ENCODE peak calls at places on chromosomes 1 and 21, in four cellular contexts. Q is IMR-90, H is endodermal cell, T is PC-3. Y is an unnamed sample. For H3K4me1, the result is how much of the 10 kb centered on the place peaks cover.

GRCh38 chr21:45427331-45428271 is 22.6 kb downstream of the COL18A1 start:
- DNase-seq in H (peak), T (peak), Q (peak), Y (no peak)

GRCh38 chr1:177172866-177173265 is 2.1 kb downstream of the BRINP2 start:
- DNase-seq in Q (no peak), H (no peak), T (peak), Y (no peak)

GRCh38 chr1:221880182-221880581 is 138.3 kb upstream of the DUSP10 start:
- DNase-seq in T (peak), Q (peak), H (no peak), Y (no peak)

GRCh38 chr1:36883315-36883949 is 150.9 kb downstream of the GRIK3 start:
- DNase-seq in T (no peak), H (no peak), Q (no peak), Y (no peak)

GRCh38 chr1:219568728-219569127 is 44.2 kb downstream of the ZC3H11B start:
- DNase-seq in H (no peak), Q (no peak), T (peak), Y (no peak)

GRCh38 chr1:35505911-35506798 is 51.0 kb downstream of the KIAA0319L start:
- DNase-seq in T (peak), Q (peak), H (no peak), Y (no peak)

GRCh38 chr21:23789864-23790263 is 1817.4 kb downstream of the MRPL39 start:
- DNase-seq in H (no peak), Q (no peak), T (no peak), Y (no peak)

GRCh38 chr1:154578058-154578418 is 10.5 kb downstream of the CHRNB2 start:
- DNase-seq in Q (no peak), T (no peak), H (peak), Y (no peak)

GRCh38 chr1:159229486-159229885 is 24.8 kb downstream of the ACKR1 start:
- DNase-seq in Q (no peak), H (peak), T (peak), Y (no peak)

GRCh38 chr1:43979528-43980254 is 681 bp downstream of the B4GALT2 start:
- DNase-seq in Q (peak), T (peak), H (peak), Y (no peak)

GRCh38 chr1:157105988-157106812 is 6.6 kb upstream of the ETV3L start:
- DNase-seq in T (peak), H (no peak), Q (peak), Y (no peak)

GRCh38 chr1:169108897-169109560 is 2.5 kb downstream of the ATP1B1 start:
- DNase-seq in H (peak), T (peak), Q (peak), Y (no peak)

GRCh38 chr1:49252917-49253316 is 476.2 kb upstream of the BEND5 start:
- DNase-seq in H (no peak), Q (no peak), T (no peak), Y (no peak)

GRCh38 chr1:110361856-110362255 is 22.7 kb downstream of the RBM15 start:
- DNase-seq in T (no peak), Q (no peak), H (no peak), Y (no peak)

GRCh38 chr21:21101911-21102310 is 103.7 kb downstream of the NCAM2 start:
- DNase-seq in H (peak), Q (peak), T (peak), Y (peak)

GRCh38 chr1:241733899-241734298 is 81.8 kb downstream of the WDR64 start:
- DNase-seq in H (no peak), T (no peak), Q (no peak), Y (no peak)

GRCh38 chr1:76764638-76765572 is 102.4 kb upstream of the ST6GALNAC5 start:
- DNase-seq in Q (no peak), H (no peak), T (no peak), Y (no peak)

GRCh38 chr1:62707746-62708123 is 19.5 kb upstream of the DOCK7 start:
- DNase-seq in T (no peak), H (no peak), Q (no peak), Y (no peak)

GRCh38 chr1:224065455-224065854 is 48.5 kb upstream of the FBXO28 start:
- DNase-seq in H (no peak), T (peak), Q (peak), Y (no peak)

DNA sequence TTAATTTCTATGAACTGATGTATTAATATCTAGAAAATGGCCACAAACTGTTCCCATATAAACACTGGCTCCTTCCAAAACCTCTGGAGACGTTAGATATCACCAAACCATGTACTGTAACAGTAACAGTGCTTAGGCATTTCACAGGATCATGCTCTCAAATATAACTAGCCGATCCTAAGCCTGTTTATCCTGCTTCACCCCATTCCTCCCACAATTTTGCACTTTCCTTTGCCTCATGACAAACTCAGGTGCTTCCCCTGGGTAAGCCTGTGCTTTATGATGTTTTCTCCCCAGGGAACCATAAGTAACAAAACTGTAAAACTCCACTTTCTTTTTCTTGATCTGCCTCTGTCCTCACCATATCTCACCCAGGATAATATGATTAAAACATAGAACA is 452.3 kb downstream of the PLA2G4A start:
- DNase-seq in H (no peak), Q (no peak), T (no peak), Y (no peak)
- H3K4me1 ChIP-seq in H (under half), Q (under half), T (under half), Y (under half)

GRCh38 chr1:12600880-12601633 is 17.0 kb downstream of the DHRS3 start:
- DNase-seq in H (peak), T (peak), Q (no peak), Y (no peak)
- H3K9ac ChIP-seq in H (no peak), T (no peak), Q (no peak), Y (no peak)

GRCh38 chr21:29304577-29304976 is 5.9 kb downstream of the BACH1 start:
- DNase-seq in H (no peak), Q (no peak), T (no peak), Y (no peak)
- H3K4me3 ChIP-seq in H (no peak), Q (no peak), T (no peak), Y (no peak)

DNA sequence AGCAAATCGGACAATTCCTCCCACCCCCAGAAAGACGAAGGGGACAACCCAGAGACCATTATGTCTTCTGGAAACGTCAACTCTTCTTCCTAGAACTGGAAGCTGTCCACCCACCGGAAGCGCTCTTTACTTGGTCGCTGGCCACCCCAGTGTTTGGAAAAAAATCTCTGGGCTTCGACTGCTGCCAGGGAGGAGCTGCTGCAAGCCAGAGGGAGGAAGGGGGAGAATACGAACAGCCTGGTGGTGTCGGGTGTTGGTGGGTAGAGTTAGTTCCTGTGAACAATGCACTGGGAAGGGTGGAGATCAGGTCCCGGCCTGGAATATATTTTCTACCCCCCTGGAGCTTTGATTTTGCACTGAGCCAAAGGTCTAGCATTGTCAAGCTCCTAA is 3.2 kb downstream of the S1PR1 start:
- DNase-seq in Q (no peak), H (no peak), T (no peak), Y (no peak)
- H3K4me1 ChIP-seq in Q (under half), H (under half), T (under half), Y (under half)

GRCh38 chr1:89291276-89291675 is 18.6 kb upstream of the GBP5 start:
- DNase-seq in Q (no peak), T (no peak), H (no peak), Y (no peak)
- H3K9ac ChIP-seq in Q (no peak), T (no peak), H (no peak), Y (no peak)

DNA sequence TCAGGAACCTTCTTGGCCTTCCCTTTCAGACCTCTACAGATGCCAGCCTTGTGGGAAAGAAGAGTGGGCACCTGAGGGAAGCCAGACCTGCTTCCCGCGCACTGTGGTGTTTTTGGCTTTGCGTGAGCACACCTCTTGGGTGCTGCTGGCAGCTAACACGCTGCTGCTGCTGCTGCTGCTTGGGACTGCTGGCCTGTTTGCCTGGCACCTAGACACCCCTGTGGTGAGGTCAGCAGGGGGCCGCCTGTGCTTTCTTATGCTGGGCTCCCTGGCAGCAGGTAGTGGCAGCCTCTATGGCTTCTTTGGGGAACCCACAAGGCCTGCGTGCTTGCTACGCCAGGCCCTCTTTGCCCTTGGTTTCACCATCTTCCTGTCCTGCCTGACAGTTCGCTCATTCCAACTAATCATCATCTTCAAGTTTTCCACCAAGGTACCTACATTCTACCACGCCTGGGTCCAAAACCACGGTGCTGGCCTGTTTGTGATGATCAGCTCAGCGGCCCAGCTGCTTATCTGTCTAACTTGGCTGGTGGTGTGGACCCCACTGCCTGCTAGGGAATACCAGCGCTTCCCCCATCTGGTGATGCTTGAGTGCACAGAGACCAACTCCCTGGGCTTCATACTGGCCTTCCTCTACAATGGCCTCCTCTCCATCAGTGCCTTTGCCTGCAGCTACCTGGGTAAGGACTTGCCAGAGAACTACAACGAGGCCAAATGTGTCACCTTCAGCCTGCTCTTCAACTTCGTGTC is 995 bp upstream of the ZBTB48 start:
- DNase-seq in T (no peak), Q (no peak), H (no peak), Y (no peak)
- H3K4me3 ChIP-seq in T (peak), Q (no peak), H (peak), Y (peak)